ENCODE peak calls at places on chromosomes 16 and 17, in ten cellular contexts. One of them, this sample, is unnamed.

GRCh38 chr16:75810998-75811634 is 84.8 kb upstream of the CPHXL start:
- DNase-seq in A549: no peak
- DNase-seq in stomach: no peak
- DNase-seq in tibial nerve: no peak
- DNase-seq in upper lobe of left lung: no peak
- DNase-seq in K562: no peak
- DNase-seq in ovary: no peak
- DNase-seq in transverse colon: no peak
- DNase-seq in SK-N-SH: no peak
- DNase-seq in H1: no peak
- DNase-seq in this sample: no peak

GRCh38 chr17:38685485-38685884 is 10.7 kb upstream of the EPOP start:
- DNase-seq in A549: no peak
- DNase-seq in stomach: no peak
- DNase-seq in tibial nerve: no peak
- DNase-seq in upper lobe of left lung: peak
- DNase-seq in K562: no peak
- DNase-seq in ovary: no peak
- DNase-seq in transverse colon: peak
- DNase-seq in SK-N-SH: no peak
- DNase-seq in H1: no peak
- DNase-seq in this sample: no peak

GRCh38 chr16:3661311-3661710 is 6.8 kb downstream of the DNASE1 start:
- DNase-seq in A549: no peak
- DNase-seq in stomach: no peak
- DNase-seq in tibial nerve: no peak
- DNase-seq in upper lobe of left lung: no peak
- DNase-seq in K562: no peak
- DNase-seq in ovary: no peak
- DNase-seq in transverse colon: no peak
- DNase-seq in SK-N-SH: no peak
- DNase-seq in H1: no peak
- DNase-seq in this sample: no peak

GRCh38 chr17:82544431-82545070 is 25.0 kb downstream of the FOXK2 start:
- DNase-seq in A549: no peak
- DNase-seq in stomach: no peak
- DNase-seq in tibial nerve: no peak
- DNase-seq in upper lobe of left lung: no peak
- DNase-seq in K562: no peak
- DNase-seq in ovary: peak
- DNase-seq in transverse colon: no peak
- DNase-seq in SK-N-SH: peak
- DNase-seq in H1: no peak
- DNase-seq in this sample: no peak

GRCh38 chr16:66859397-66860068 is 15.3 kb downstream of the CA7 start:
- DNase-seq in A549: no peak
- DNase-seq in stomach: no peak
- DNase-seq in tibial nerve: no peak
- DNase-seq in upper lobe of left lung: no peak
- DNase-seq in K562: no peak
- DNase-seq in ovary: no peak
- DNase-seq in transverse colon: no peak
- DNase-seq in SK-N-SH: no peak
- DNase-seq in H1: no peak
- DNase-seq in this sample: no peak

GRCh38 chr16:81483064-81483969 is 38.7 kb downstream of the CMIP start:
- DNase-seq in A549: no peak
- DNase-seq in stomach: no peak
- DNase-seq in tibial nerve: no peak
- DNase-seq in upper lobe of left lung: no peak
- DNase-seq in K562: no peak
- DNase-seq in ovary: no peak
- DNase-seq in transverse colon: no peak
- DNase-seq in SK-N-SH: no peak
- DNase-seq in H1: no peak
- DNase-seq in this sample: no peak

GRCh38 chr17:42971589-42971988 is 7.3 kb upstream of the AARSD1 start:
- DNase-seq in A549: no peak
- DNase-seq in stomach: no peak
- DNase-seq in tibial nerve: no peak
- DNase-seq in upper lobe of left lung: no peak
- DNase-seq in K562: no peak
- DNase-seq in ovary: no peak
- DNase-seq in transverse colon: no peak
- DNase-seq in SK-N-SH: no peak
- DNase-seq in H1: no peak
- DNase-seq in this sample: no peak

GRCh38 chr17:60604686-60605334 is 4.8 kb downstream of the PPM1D start:
- DNase-seq in A549: no peak
- DNase-seq in stomach: no peak
- DNase-seq in tibial nerve: no peak
- DNase-seq in upper lobe of left lung: no peak
- DNase-seq in K562: no peak
- DNase-seq in ovary: no peak
- DNase-seq in transverse colon: no peak
- DNase-seq in SK-N-SH: no peak
- DNase-seq in H1: peak
- DNase-seq in this sample: no peak

GRCh38 chr17:45087496-45087975 is 26.4 kb downstream of the NMT1 start:
- DNase-seq in A549: no peak
- DNase-seq in stomach: no peak
- DNase-seq in tibial nerve: no peak
- DNase-seq in upper lobe of left lung: no peak
- DNase-seq in K562: no peak
- DNase-seq in ovary: no peak
- DNase-seq in transverse colon: peak
- DNase-seq in SK-N-SH: no peak
- DNase-seq in H1: no peak
- DNase-seq in this sample: no peak

GRCh38 chr16:3467920-3468319 is 24.4 kb downstream of the NAA60 start:
- DNase-seq in A549: no peak
- DNase-seq in stomach: no peak
- DNase-seq in tibial nerve: no peak
- DNase-seq in upper lobe of left lung: no peak
- DNase-seq in K562: no peak
- DNase-seq in ovary: no peak
- DNase-seq in transverse colon: no peak
- DNase-seq in SK-N-SH: no peak
- DNase-seq in H1: no peak
- DNase-seq in this sample: no peak

GRCh38 chr16:65121870-65122723 is at the start of gene CDH11:
- DNase-seq in A549: no peak
- DNase-seq in stomach: peak
- DNase-seq in tibial nerve: peak
- DNase-seq in upper lobe of left lung: peak
- DNase-seq in K562: no peak
- DNase-seq in ovary: peak
- DNase-seq in transverse colon: peak
- DNase-seq in SK-N-SH: peak
- DNase-seq in H1: peak
- DNase-seq in this sample: peak

GRCh38 chr17:65787503-65787902 is 226.1 kb upstream of the AXIN2 start:
- DNase-seq in A549: no peak
- DNase-seq in stomach: no peak
- DNase-seq in tibial nerve: no peak
- DNase-seq in upper lobe of left lung: no peak
- DNase-seq in K562: no peak
- DNase-seq in ovary: no peak
- DNase-seq in transverse colon: no peak
- DNase-seq in SK-N-SH: no peak
- DNase-seq in H1: no peak
- DNase-seq in this sample: no peak

GRCh38 chr17:77404812-77405581 is 264.2 kb downstream of the SEC14L1 start:
- DNase-seq in A549: no peak
- DNase-seq in stomach: peak
- DNase-seq in tibial nerve: no peak
- DNase-seq in upper lobe of left lung: no peak
- DNase-seq in K562: no peak
- DNase-seq in ovary: no peak
- DNase-seq in transverse colon: peak
- DNase-seq in SK-N-SH: no peak
- DNase-seq in H1: no peak
- DNase-seq in this sample: no peak

GRCh38 chr17:40574292-40574691 is 9.0 kb upstream of the CCR7 start:
- DNase-seq in A549: no peak
- DNase-seq in stomach: no peak
- DNase-seq in tibial nerve: no peak
- DNase-seq in upper lobe of left lung: no peak
- DNase-seq in K562: no peak
- DNase-seq in ovary: no peak
- DNase-seq in transverse colon: no peak
- DNase-seq in SK-N-SH: no peak
- DNase-seq in H1: no peak
- DNase-seq in this sample: no peak

GRCh38 chr17:40580140-40580539 is 14.9 kb upstream of the CCR7 start:
- DNase-seq in A549: no peak
- DNase-seq in stomach: no peak
- DNase-seq in tibial nerve: no peak
- DNase-seq in upper lobe of left lung: no peak
- DNase-seq in K562: no peak
- DNase-seq in ovary: no peak
- DNase-seq in transverse colon: no peak
- DNase-seq in SK-N-SH: no peak
- DNase-seq in H1: no peak
- DNase-seq in this sample: no peak

GRCh38 chr17:40577611-40578065 is 12.4 kb upstream of the CCR7 start:
- DNase-seq in A549: no peak
- DNase-seq in stomach: no peak
- DNase-seq in tibial nerve: no peak
- DNase-seq in upper lobe of left lung: no peak
- DNase-seq in K562: no peak
- DNase-seq in ovary: no peak
- DNase-seq in transverse colon: no peak
- DNase-seq in SK-N-SH: no peak
- DNase-seq in H1: no peak
- DNase-seq in this sample: peak

GRCh38 chr17:40579471-40579870 is 14.2 kb upstream of the CCR7 start:
- DNase-seq in A549: no peak
- DNase-seq in stomach: no peak
- DNase-seq in tibial nerve: no peak
- DNase-seq in upper lobe of left lung: no peak
- DNase-seq in K562: no peak
- DNase-seq in ovary: no peak
- DNase-seq in transverse colon: no peak
- DNase-seq in SK-N-SH: no peak
- DNase-seq in H1: no peak
- DNase-seq in this sample: peak

GRCh38 chr17:40576113-40576740 is 11.0 kb upstream of the CCR7 start:
- DNase-seq in A549: no peak
- DNase-seq in stomach: no peak
- DNase-seq in tibial nerve: no peak
- DNase-seq in upper lobe of left lung: no peak
- DNase-seq in K562: no peak
- DNase-seq in ovary: no peak
- DNase-seq in transverse colon: no peak
- DNase-seq in SK-N-SH: no peak
- DNase-seq in H1: no peak
- DNase-seq in this sample: no peak
- H3K4me3 ChIP-seq in A549: no peak
- H3K4me3 ChIP-seq in stomach: no peak
- H3K4me3 ChIP-seq in tibial nerve: no peak
- H3K4me3 ChIP-seq in upper lobe of left lung: no peak
- H3K4me3 ChIP-seq in K562: no peak
- H3K4me3 ChIP-seq in ovary: no peak
- H3K4me3 ChIP-seq in transverse colon: no peak
- H3K4me3 ChIP-seq in SK-N-SH: no peak
- H3K4me3 ChIP-seq in H1: no peak
- H3K4me3 ChIP-seq in this sample: no peak

GRCh38 chr17:58684003-58684402 is 7.8 kb downstream of the TEX14 start:
- DNase-seq in A549: no peak
- DNase-seq in stomach: no peak
- DNase-seq in tibial nerve: no peak
- DNase-seq in upper lobe of left lung: no peak
- DNase-seq in K562: no peak
- DNase-seq in ovary: no peak
- DNase-seq in transverse colon: no peak
- DNase-seq in SK-N-SH: no peak
- DNase-seq in H1: no peak
- DNase-seq in this sample: no peak

GRCh38 chr17:58677204-58677880 is 14.5 kb downstream of the TEX14 start:
- DNase-seq in A549: peak
- DNase-seq in stomach: no peak
- DNase-seq in tibial nerve: no peak
- DNase-seq in upper lobe of left lung: no peak
- DNase-seq in K562: no peak
- DNase-seq in ovary: no peak
- DNase-seq in transverse colon: no peak
- DNase-seq in SK-N-SH: no peak
- DNase-seq in H1: no peak
- DNase-seq in this sample: no peak

GRCh38 chr17:58680038-58680369 is 11.8 kb downstream of the TEX14 start:
- DNase-seq in A549: no peak
- DNase-seq in stomach: no peak
- DNase-seq in tibial nerve: no peak
- DNase-seq in upper lobe of left lung: no peak
- DNase-seq in K562: no peak
- DNase-seq in ovary: no peak
- DNase-seq in transverse colon: no peak
- DNase-seq in SK-N-SH: no peak
- DNase-seq in H1: no peak
- DNase-seq in this sample: no peak

GRCh38 chr17:58679263-58680037 is 12.4 kb downstream of the TEX14 start:
- DNase-seq in A549: peak
- DNase-seq in stomach: no peak
- DNase-seq in tibial nerve: no peak
- DNase-seq in upper lobe of left lung: no peak
- DNase-seq in K562: peak
- DNase-seq in ovary: no peak
- DNase-seq in transverse colon: no peak
- DNase-seq in SK-N-SH: no peak
- DNase-seq in H1: no peak
- DNase-seq in this sample: no peak
- TF ChIP-seq CTCF in A549: no peak
- TF ChIP-seq CTCF in stomach: no peak
- TF ChIP-seq CTCF in tibial nerve: no peak
- TF ChIP-seq CTCF in upper lobe of left lung: no peak
- TF ChIP-seq CTCF in K562: peak
- TF ChIP-seq CTCF in ovary: no peak
- TF ChIP-seq CTCF in transverse colon: no peak
- TF ChIP-seq CTCF in SK-N-SH: no peak
- TF ChIP-seq CTCF in H1: no peak
- TF ChIP-seq CTCF in this sample: no peak

GRCh38 chr16:27892879-27893278 is 170.6 kb downstream of the GSG1L start:
- DNase-seq in A549: peak
- DNase-seq in stomach: no peak
- DNase-seq in tibial nerve: no peak
- DNase-seq in upper lobe of left lung: no peak
- DNase-seq in K562: no peak
- DNase-seq in ovary: no peak
- DNase-seq in transverse colon: no peak
- DNase-seq in SK-N-SH: no peak
- DNase-seq in H1: peak
- DNase-seq in this sample: no peak
- TF ChIP-seq EP300 in A549: no peak
- TF ChIP-seq EP300 in stomach: no peak
- TF ChIP-seq EP300 in tibial nerve: no peak
- TF ChIP-seq EP300 in upper lobe of left lung: no peak
- TF ChIP-seq EP300 in K562: no peak
- TF ChIP-seq EP300 in ovary: no peak
- TF ChIP-seq EP300 in transverse colon: no peak
- TF ChIP-seq EP300 in SK-N-SH: no peak
- TF ChIP-seq EP300 in H1: no peak
- TF ChIP-seq EP300 in this sample: no peak

GRCh38 chr16:1792836-1793577 is 498 bp downstream of the IGFALS start:
- DNase-seq in A549: no peak
- DNase-seq in stomach: no peak
- DNase-seq in tibial nerve: no peak
- DNase-seq in upper lobe of left lung: peak
- DNase-seq in K562: no peak
- DNase-seq in ovary: no peak
- DNase-seq in transverse colon: no peak
- DNase-seq in SK-N-SH: no peak
- DNase-seq in H1: no peak
- DNase-seq in this sample: no peak
- H3K4me3 ChIP-seq in A549: no peak
- H3K4me3 ChIP-seq in stomach: peak
- H3K4me3 ChIP-seq in tibial nerve: no peak
- H3K4me3 ChIP-seq in upper lobe of left lung: peak
- H3K4me3 ChIP-seq in K562: no peak
- H3K4me3 ChIP-seq in ovary: no peak
- H3K4me3 ChIP-seq in transverse colon: no peak
- H3K4me3 ChIP-seq in SK-N-SH: no peak
- H3K4me3 ChIP-seq in H1: no peak
- H3K4me3 ChIP-seq in this sample: no peak

This sample was measured in esophagus muscularis mucosa.